ENCODE peak calls at places on chromosome 3, in four cellular contexts. I is T-helper 2 cell; T is activated T-helper 1 cell treated with anti-CD3 and anti-CD28 coated beads, Interleukin-2, amount 50 U/mL, for 16 hours; Z is spleen. M is an unnamed sample.
A peak's percentile ranks its signal among the peaks of the same experiment; 100 is the strongest.

GRCh38 chr3:156433138-156433537 is 121.8 kb downstream of the SSR3 start:
- DNase-seq in I (no peak), T (no peak), Z (no peak), M (no peak)

GRCh38 chr3:28476194-28476593 is 127.6 kb upstream of the AZI2 start:
- DNase-seq in I (no peak), T (no peak), Z (no peak), M (peak; percentile 54)

GRCh38 chr3:119104031-119104430 is 41.9 kb upstream of the TEX55 start:
- DNase-seq in I (no peak), T (no peak), Z (no peak), M (no peak)

GRCh38 chr3:149527531-149528343 is 53.2 kb downstream of the TM4SF4 start:
- DNase-seq in I (no peak), T (no peak), Z (no peak), M (no peak)

GRCh38 chr3:10641760-10642159 is 136.4 kb upstream of the ATP2B2 start:
- DNase-seq in I (no peak), T (no peak), Z (no peak), M (no peak)

GRCh38 chr3:56413911-56414310 is 54.4 kb downstream of the ERC2 start:
- DNase-seq in I (no peak), T (no peak), Z (no peak), M (peak; percentile 15)

GRCh38 chr3:129162729-129163579 is 2.1 kb upstream of the ISY1 start:
- DNase-seq in I (no peak), T (no peak), Z (no peak), M (peak; percentile 26)

GRCh38 chr3:194586839-194587238 is 46.4 kb downstream of the TMEM44 start:
- DNase-seq in I (no peak), T (no peak), Z (no peak), M (no peak)

GRCh38 chr3:46280105-46280797 is 38.0 kb downstream of the CCR3 start:
- DNase-seq in I (no peak), T (peak; percentile 30), Z (no peak), M (no peak)

GRCh38 chr3:167491626-167492025 is 17.8 kb upstream of the SERPINI2 start:
- DNase-seq in I (no peak), T (no peak), Z (no peak), M (no peak)

GRCh38 chr3:14146381-14147062 is 21.7 kb downstream of the TMEM43 start:
- DNase-seq in I (no peak), T (no peak), Z (peak; percentile 72), M (peak; percentile 6)

GRCh38 chr3:84245779-84246178 is 713.0 kb upstream of the CADM2 start:
- DNase-seq in I (no peak), T (no peak), Z (no peak), M (no peak)

GRCh38 chr3:19487386-19487785 is 339.1 kb downstream of the KCNH8 start:
- DNase-seq in I (no peak), T (no peak), Z (no peak), M (no peak)